ENCODE peak calls at places on chromosomes 16 and 17, in six cellular contexts. F is IMR-90, N is breast epithelium, E is tibial nerve, H is transverse colon, U is A549. I is an unnamed sample.

GRCh38 chr17:13503526-13503925 is 98.2 kb downstream of the HS3ST3A1 start:
- DNase-seq in F (no peak), N (no peak), E (no peak), H (no peak), U (no peak), I (no peak)

GRCh38 chr16:81900456-81900855 is 110.8 kb downstream of the SDR42E1 start:
- DNase-seq in F (no peak), N (no peak), E (no peak), H (no peak), U (no peak), I (no peak)

GRCh38 chr17:81666092-81666341 is 388 bp downstream of the OXLD1 start:
- DNase-seq in F (peak; percentile 9), N (no peak), E (no peak), H (no peak), U (no peak), I (no peak)

GRCh38 chr17:18267927-18268711 is 7.7 kb downstream of the MIEF2 start:
- DNase-seq in F (peak; percentile 73), N (no peak), E (no peak), H (no peak), U (no peak), I (no peak)

GRCh38 chr17:28865946-28866752 is 11.3 kb downstream of the ERAL1 start:
- DNase-seq in F (no peak), N (no peak), E (no peak), H (no peak), U (no peak), I (peak; percentile 82)

GRCh38 chr17:80320496-80320895 is 59.8 kb downstream of the RNF213 start:
- DNase-seq in F (no peak), N (no peak), E (no peak), H (no peak), U (no peak), I (no peak)

GRCh38 chr16:22190169-22191088 is 15.6 kb upstream of the EEF2K start:
- DNase-seq in F (peak; percentile 100), N (peak; percentile 100), E (peak; percentile 100), H (peak; percentile 100), U (peak; percentile 81), I (peak; percentile 100)

GRCh38 chr16:48591976-48592375 is 18.0 kb downstream of the N4BP1 start:
- DNase-seq in F (no peak), N (no peak), E (no peak), H (no peak), U (no peak), I (peak; percentile 20)

GRCh38 chr17:49359990-49360795 is 1.9 kb downstream of the ZNF652 start:
- DNase-seq in F (no peak), N (no peak), E (no peak), H (no peak), U (no peak), I (peak; percentile 42)

GRCh38 chr17:81432873-81433451 is 37.7 kb downstream of the BAHCC1 start:
- DNase-seq in F (no peak), N (no peak), E (no peak), H (no peak), U (no peak), I (no peak)

GRCh38 chr17:67813803-67814180 is 11.5 kb upstream of the BPTF start:
- DNase-seq in F (no peak), N (no peak), E (no peak), H (no peak), U (no peak), I (no peak)
- TF ChIP-seq POLR2A in F (no peak), N (no peak), E (no peak), H (no peak), U (no peak), I (no peak)

GRCh38 chr16:1505912-1506311 is 12.8 kb downstream of the TELO2 start:
- DNase-seq in F (no peak), N (no peak), E (no peak), H (no peak), U (no peak), I (no peak)

GRCh38 chr16:1506494-1507213 is 13.5 kb downstream of the TELO2 start:
- DNase-seq in F (no peak), N (no peak), E (no peak), H (no peak), U (no peak), I (no peak)

GRCh38 chr16:1502092-1503004 is 9.2 kb downstream of the TELO2 start:
- DNase-seq in F (no peak), N (no peak), E (no peak), H (no peak), U (no peak), I (no peak)

GRCh38 chr16:1503110-1503955 is 10.2 kb downstream of the TELO2 start:
- DNase-seq in F (no peak), N (no peak), E (no peak), H (no peak), U (no peak), I (no peak)

GRCh38 chr16:1505073-1505844 is 12.1 kb downstream of the TELO2 start:
- DNase-seq in F (no peak), N (no peak), E (no peak), H (no peak), U (no peak), I (no peak)
- TF ChIP-seq POLR2A in F (no peak), N (no peak), E (no peak), H (no peak), U (no peak), I (no peak)

GRCh38 chr16:351804-352520 is 561 bp downstream of the AXIN1 start:
- DNase-seq in F (no peak), N (no peak), E (no peak), H (peak; percentile 46), U (no peak), I (peak; percentile 64)

GRCh38 chr16:353404-354285 is 1.1 kb upstream of the AXIN1 start:
- DNase-seq in F (no peak), N (peak; percentile 35), E (no peak), H (no peak), U (no peak), I (no peak)

GRCh38 chr16:354971-355441 is 2.5 kb upstream of the AXIN1 start:
- DNase-seq in F (no peak), N (no peak), E (no peak), H (no peak), U (no peak), I (no peak)

GRCh38 chr16:354286-354881 is 1.9 kb upstream of the AXIN1 start:
- DNase-seq in F (no peak), N (no peak), E (no peak), H (no peak), U (no peak), I (no peak)

GRCh38 chr16:352547-353403 is at the start of gene AXIN1:
- DNase-seq in F (peak; percentile 85), N (peak; percentile 100), E (peak; percentile 99), H (peak; percentile 100), U (peak; percentile 59), I (peak; percentile 93)
- TF ChIP-seq POLR2A in F (peak; percentile 60), N (no peak), E (no peak), H (peak; percentile 85), U (peak; percentile 64), I (no peak)

GRCh38 chr16:31459722-31460581 is 651 bp downstream of the ARMC5 start:
- DNase-seq in F (peak; percentile 99), N (peak; percentile 100), E (peak; percentile 99), H (peak; percentile 100), U (peak; percentile 91), I (peak; percentile 99)

GRCh38 chr16:31456988-31457360 is 2.3 kb upstream of the ARMC5 start:
- DNase-seq in F (no peak), N (no peak), E (no peak), H (no peak), U (no peak), I (no peak)

GRCh38 chr16:31460582-31461002 is 1.3 kb downstream of the ARMC5 start:
- DNase-seq in F (peak; percentile 73), N (no peak), E (no peak), H (no peak), U (no peak), I (peak; percentile 78)

GRCh38 chr16:31458073-31458834 is 1.0 kb upstream of the ARMC5 start:
- DNase-seq in F (peak; percentile 45), N (peak; percentile 59), E (no peak), H (peak; percentile 72), U (peak; percentile 41), I (peak; percentile 79)

DNA sequence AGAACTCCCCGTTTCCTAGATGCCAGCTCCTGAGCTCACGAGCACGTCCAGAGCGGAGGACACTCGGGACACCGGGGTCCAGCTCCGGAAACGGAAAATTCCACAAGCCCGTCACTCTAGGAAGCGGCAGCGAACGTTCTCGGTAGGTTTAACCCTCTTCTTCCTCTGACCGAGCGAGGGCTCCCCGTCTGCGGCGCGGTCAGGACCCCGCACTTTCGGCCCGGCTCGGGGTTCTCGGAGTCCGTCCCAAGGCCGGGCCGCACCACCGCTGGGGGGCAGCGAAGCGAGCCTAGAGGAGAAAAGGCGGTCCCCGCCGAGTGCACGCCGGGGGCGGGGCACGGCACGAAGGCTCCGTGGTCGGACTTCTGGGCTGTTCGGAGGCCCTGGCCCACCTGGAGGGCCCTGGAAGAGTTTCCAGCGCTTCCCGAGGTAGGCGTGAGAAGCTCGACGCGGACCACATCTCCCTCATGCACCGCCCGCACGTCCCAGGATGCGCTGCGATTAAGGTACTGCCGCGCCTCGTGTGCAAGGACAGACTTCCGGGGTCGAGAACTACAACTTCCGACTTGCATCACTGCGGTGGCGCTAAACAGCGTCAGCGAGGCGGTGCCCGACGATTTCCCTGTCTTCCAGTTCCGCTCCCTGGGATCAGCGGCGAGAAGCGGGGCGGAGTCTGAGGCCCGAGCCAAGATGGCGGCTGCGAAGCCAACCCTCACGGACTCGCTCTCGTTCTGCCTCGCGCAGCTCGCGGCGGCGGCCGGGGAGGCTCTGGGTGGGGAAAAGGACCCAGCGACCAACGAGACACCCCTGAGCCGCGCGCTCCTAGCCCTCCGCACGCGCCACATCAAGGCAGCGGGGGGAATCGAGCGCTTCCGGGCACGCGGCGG is at the start of gene ARMC5:
- DNase-seq in F (peak; percentile 99), N (peak; percentile 97), E (peak; percentile 89), H (peak; percentile 98), U (peak; percentile 93), I (peak; percentile 99)
- TF ChIP-seq POLR2A in F (peak; percentile 92), N (peak; percentile 42), E (peak; percentile 14), H (peak; percentile 65), U (peak; percentile 69), I (peak; percentile 93)

I was measured in erythroblast.